ENCODE peak calls at places on chromosomes 4 and X, in six cellular contexts. One of them, this sample, is unnamed.

GRCh38 chr4:7366180-7366957 is 68.4 kb downstream of the PSAPL1 start:
- DNase-seq in A549: no peak
- DNase-seq in K562: no peak
- DNase-seq in WTC11: no peak
- DNase-seq in endothelial cell of umbilical vein: no peak
- DNase-seq in H1: no peak
- DNase-seq in this sample: no peak

GRCh38 chr4:125085-125820 is 952 bp downstream of the ZNF718 start:
- DNase-seq in K562: peak
- DNase-seq in A549: no peak
- DNase-seq in H1: no peak
- DNase-seq in WTC11: peak
- DNase-seq in endothelial cell of umbilical vein: no peak
- DNase-seq in this sample: no peak

GRCh38 chr4:62342346-62342745 is 1142.2 kb downstream of the ADGRL3 start:
- DNase-seq in H1: no peak
- DNase-seq in WTC11: no peak
- DNase-seq in K562: no peak
- DNase-seq in A549: no peak
- DNase-seq in endothelial cell of umbilical vein: no peak
- DNase-seq in this sample: no peak

GRCh38 chr4:26116057-26116456 is 202.0 kb downstream of the SMIM20 start:
- DNase-seq in WTC11: no peak
- DNase-seq in K562: no peak
- DNase-seq in H1: no peak
- DNase-seq in A549: no peak
- DNase-seq in endothelial cell of umbilical vein: no peak
- DNase-seq in this sample: no peak

GRCh38 chr4:138307319-138307718 is 65.2 kb upstream of the SLC7A11 start:
- DNase-seq in endothelial cell of umbilical vein: no peak
- DNase-seq in K562: no peak
- DNase-seq in A549: no peak
- DNase-seq in H1: no peak
- DNase-seq in WTC11: no peak
- DNase-seq in this sample: no peak

GRCh38 chrX:40394302-40394701 is 186.5 kb upstream of the ATP6AP2 start:
- DNase-seq in WTC11: no peak
- DNase-seq in K562: no peak
- DNase-seq in H1: no peak
- DNase-seq in endothelial cell of umbilical vein: no peak
- DNase-seq in A549: no peak
- DNase-seq in this sample: no peak

GRCh38 chr4:125187621-125188176 is 127.1 kb upstream of the FAT4 start:
- DNase-seq in H1: no peak
- DNase-seq in WTC11: no peak
- DNase-seq in K562: no peak
- DNase-seq in A549: no peak
- DNase-seq in endothelial cell of umbilical vein: peak
- DNase-seq in this sample: no peak

GRCh38 chrX:24131476-24131875 is 18.1 kb upstream of the ZFX start:
- DNase-seq in A549: no peak
- DNase-seq in endothelial cell of umbilical vein: no peak
- DNase-seq in K562: no peak
- DNase-seq in H1: no peak
- DNase-seq in WTC11: no peak
- DNase-seq in this sample: no peak

GRCh38 chr4:16155503-16156169 is 70.6 kb downstream of the TAPT1 start:
- DNase-seq in H1: no peak
- DNase-seq in K562: no peak
- DNase-seq in endothelial cell of umbilical vein: no peak
- DNase-seq in A549: no peak
- DNase-seq in WTC11: no peak
- DNase-seq in this sample: no peak

GRCh38 chrX:50648151-50648550 is 165.8 kb downstream of the SHROOM4 start:
- DNase-seq in WTC11: no peak
- DNase-seq in endothelial cell of umbilical vein: no peak
- DNase-seq in A549: no peak
- DNase-seq in H1: no peak
- DNase-seq in K562: no peak
- DNase-seq in this sample: no peak

GRCh38 chrX:47216393-47216925 is 2.0 kb upstream of the CDK16 start:
- DNase-seq in endothelial cell of umbilical vein: no peak
- DNase-seq in A549: no peak
- DNase-seq in H1: no peak
- DNase-seq in K562: no peak
- DNase-seq in WTC11: no peak
- DNase-seq in this sample: no peak

GRCh38 chr4:77959566-77960338 is 97.1 kb downstream of the MRPL1 start:
- DNase-seq in endothelial cell of umbilical vein: peak
- DNase-seq in H1: no peak
- DNase-seq in K562: peak
- DNase-seq in A549: peak
- DNase-seq in WTC11: no peak
- DNase-seq in this sample: peak

GRCh38 chr4:55503164-55503563 is 43.5 kb downstream of the CLOCK start:
- DNase-seq in A549: no peak
- DNase-seq in endothelial cell of umbilical vein: peak
- DNase-seq in H1: no peak
- DNase-seq in K562: peak
- DNase-seq in WTC11: no peak
- DNase-seq in this sample: no peak

GRCh38 chr4:119131160-119131559 is 4.5 kb upstream of the MYOZ2 start:
- DNase-seq in WTC11: no peak
- DNase-seq in K562: no peak
- DNase-seq in H1: no peak
- DNase-seq in A549: no peak
- DNase-seq in endothelial cell of umbilical vein: no peak
- DNase-seq in this sample: no peak

GRCh38 chr4:137530176-137530575 is 2.1 kb downstream of the PCDH18 start:
- DNase-seq in A549: no peak
- DNase-seq in K562: no peak
- DNase-seq in endothelial cell of umbilical vein: no peak
- DNase-seq in H1: no peak
- DNase-seq in WTC11: no peak
- DNase-seq in this sample: no peak

GRCh38 chrX:38346150-38346549 is 6.3 kb upstream of the OTC start:
- DNase-seq in endothelial cell of umbilical vein: no peak
- DNase-seq in A549: no peak
- DNase-seq in H1: no peak
- DNase-seq in WTC11: no peak
- DNase-seq in K562: no peak
- DNase-seq in this sample: no peak

GRCh38 chr4:176889776-176890175 is 97.1 kb upstream of the VEGFC start:
- DNase-seq in H1: no peak
- DNase-seq in A549: no peak
- DNase-seq in K562: no peak
- DNase-seq in endothelial cell of umbilical vein: no peak
- DNase-seq in WTC11: no peak
- DNase-seq in this sample: no peak

GRCh38 chr4:162485486-162485885 is 321.7 kb upstream of the FSTL5 start:
- DNase-seq in A549: no peak
- DNase-seq in H1: no peak
- DNase-seq in endothelial cell of umbilical vein: no peak
- DNase-seq in WTC11: no peak
- DNase-seq in K562: no peak
- DNase-seq in this sample: no peak

GRCh38 chr4:768995-769394 is 56.9 kb downstream of the CPLX1 start:
- DNase-seq in endothelial cell of umbilical vein: no peak
- DNase-seq in WTC11: no peak
- DNase-seq in K562: no peak
- DNase-seq in A549: no peak
- DNase-seq in H1: no peak
- DNase-seq in this sample: no peak

DNA sequence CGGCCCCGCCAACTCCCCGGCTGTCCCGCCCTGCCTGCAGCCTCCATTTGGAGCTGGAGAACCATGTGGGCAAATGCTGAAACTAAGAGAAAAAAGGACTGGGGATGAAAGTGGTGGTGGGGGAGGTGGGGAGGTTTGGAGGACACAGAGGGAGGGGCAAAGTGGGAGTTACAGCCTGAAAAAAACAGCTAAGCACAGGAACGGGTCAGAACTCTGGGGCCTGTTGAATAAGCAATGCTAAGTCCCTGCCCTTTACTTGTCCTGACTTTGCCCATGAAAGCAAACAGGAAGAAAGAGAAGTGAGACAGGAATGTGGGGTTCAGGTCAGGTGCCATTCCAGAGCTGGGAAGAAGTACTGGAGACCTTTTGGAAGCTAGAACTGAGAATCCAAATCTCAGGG is 3.4 kb upstream of the GSX2 start:
- DNase-seq in K562: no peak
- DNase-seq in endothelial cell of umbilical vein: no peak
- DNase-seq in A549: no peak
- DNase-seq in H1: no peak
- DNase-seq in WTC11: no peak
- DNase-seq in this sample: no peak
- TF ChIP-seq JUN in K562: no peak
- TF ChIP-seq JUN in endothelial cell of umbilical vein: no peak
- TF ChIP-seq JUN in A549: no peak
- TF ChIP-seq JUN in H1: no peak
- TF ChIP-seq JUN in WTC11: no peak
- TF ChIP-seq JUN in this sample: no peak

GRCh38 chr4:88672987-88673386 is 24.6 kb downstream of the NAP1L5 start:
- DNase-seq in WTC11: peak
- DNase-seq in K562: peak
- DNase-seq in A549: no peak
- DNase-seq in H1: peak
- DNase-seq in endothelial cell of umbilical vein: peak
- DNase-seq in this sample: peak
- TF ChIP-seq JUN in WTC11: no peak
- TF ChIP-seq JUN in K562: no peak
- TF ChIP-seq JUN in A549: no peak
- TF ChIP-seq JUN in H1: no peak
- TF ChIP-seq JUN in endothelial cell of umbilical vein: no peak
- TF ChIP-seq JUN in this sample: no peak

GRCh38 chrX:19611636-19612376 is 96.5 kb upstream of the MAP3K15 start:
- DNase-seq in K562: no peak
- DNase-seq in WTC11: no peak
- DNase-seq in endothelial cell of umbilical vein: no peak
- DNase-seq in H1: no peak
- DNase-seq in A549: no peak
- DNase-seq in this sample: no peak
- TF ChIP-seq JUN in K562: no peak
- TF ChIP-seq JUN in WTC11: no peak
- TF ChIP-seq JUN in endothelial cell of umbilical vein: no peak
- TF ChIP-seq JUN in H1: no peak
- TF ChIP-seq JUN in A549: no peak
- TF ChIP-seq JUN in this sample: no peak

DNA sequence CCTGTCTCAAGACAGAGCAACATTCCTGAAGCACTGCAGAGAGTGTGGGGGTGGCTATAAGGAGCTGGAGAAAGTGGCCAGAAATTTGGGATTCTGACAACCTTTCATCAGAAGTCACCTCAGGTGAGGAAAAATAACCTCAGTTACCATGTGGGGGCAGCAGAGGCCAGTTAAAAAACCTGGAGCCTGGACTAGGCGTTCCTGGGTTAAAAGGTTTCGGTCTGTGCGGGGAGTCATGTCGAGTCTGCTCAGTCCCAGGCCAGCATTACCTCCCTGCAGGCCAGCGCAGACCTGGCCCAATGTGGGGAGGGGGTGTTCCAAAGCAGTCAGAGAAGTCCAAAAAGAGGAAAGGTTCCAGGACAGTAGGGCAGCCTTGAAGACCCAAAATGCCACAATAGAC is 10.9 kb upstream of the NALF2 start:
- DNase-seq in K562: peak
- DNase-seq in H1: no peak
- DNase-seq in WTC11: peak
- DNase-seq in A549: peak
- DNase-seq in endothelial cell of umbilical vein: peak
- DNase-seq in this sample: peak
- TF ChIP-seq JUN in K562: no peak
- TF ChIP-seq JUN in H1: no peak
- TF ChIP-seq JUN in WTC11: no peak
- TF ChIP-seq JUN in A549: no peak
- TF ChIP-seq JUN in endothelial cell of umbilical vein: no peak
- TF ChIP-seq JUN in this sample: no peak

This sample was measured in HepG2.